ENCODE peak calls at places on chromosomes 16 and 17, in five cellular contexts. Q is CD8-positive, alpha-beta T cell; D is AG04450; N is brain microvascular endothelial cell; G is tibial artery. X is an unnamed sample.

GRCh38 chr17:66885417-66885816 is 50.5 kb downstream of the CACNG5 start:
- DNase-seq in Q (no peak), D (no peak), N (no peak), G (no peak), X (no peak)

GRCh38 chr16:53232826-53233529 is 178.2 kb downstream of the CHD9 start:
- DNase-seq in Q (no peak), D (no peak), N (no peak), G (no peak), X (no peak)

GRCh38 chr17:41957058-41957868 is 9.3 kb upstream of the CNP start:
- DNase-seq in Q (no peak), D (no peak), N (no peak), G (no peak), X (no peak)

GRCh38 chr17:16287563-16288027 is 65.7 kb downstream of the CENPV start:
- DNase-seq in Q (peak; percentile 6), D (peak; percentile 64), N (peak; percentile 79), G (no peak), X (no peak)

GRCh38 chr17:50396261-50397110 is 837 bp downstream of the LRRC59 start:
- DNase-seq in Q (no peak), D (no peak), N (peak; percentile 22), G (no peak), X (no peak)

GRCh38 chr16:82660078-82660645 is 33.4 kb downstream of the CDH13 start:
- DNase-seq in Q (peak; percentile 8), D (no peak), N (peak; percentile 72), G (no peak), X (no peak)

GRCh38 chr16:85382717-85383118 is 230.4 kb upstream of the GSE1 start:
- DNase-seq in Q (no peak), D (no peak), N (no peak), G (no peak), X (no peak)

GRCh38 chr17:57490890-57491289 is 234.6 kb downstream of the MSI2 start:
- DNase-seq in Q (no peak), D (no peak), N (no peak), G (no peak), X (no peak)

GRCh38 chr16:64951681-64952080 is 170.2 kb downstream of the CDH11 start:
- DNase-seq in Q (no peak), D (no peak), N (no peak), G (no peak), X (no peak)

GRCh38 chr17:16150251-16150859 is 65.0 kb downstream of the NCOR1 start:
- DNase-seq in Q (no peak), D (peak; percentile 26), N (peak; percentile 56), G (no peak), X (no peak)

GRCh38 chr16:700684-701584 is 4.7 kb downstream of the FBXL16 start:
- DNase-seq in Q (peak; percentile 62), D (no peak), N (no peak), G (no peak), X (no peak)

GRCh38 chr17:50539762-50540440 is 7.1 kb upstream of the SPATA20 start:
- DNase-seq in Q (no peak), D (no peak), N (no peak), G (no peak), X (peak; percentile 65)

GRCh38 chr16:52812945-52813556 is 239.6 kb downstream of the CHD9NB start:
- DNase-seq in Q (no peak), D (no peak), N (peak; percentile 79), G (no peak), X (no peak)

GRCh38 chr16:73225983-73226382 is 178.1 kb upstream of the ZFHX3 start:
- DNase-seq in Q (no peak), D (no peak), N (no peak), G (no peak), X (no peak)

GRCh38 chr16:66714659-66715307 is 18.2 kb upstream of the CMTM4 start:
- DNase-seq in Q (no peak), D (no peak), N (no peak), G (no peak), X (no peak)

GRCh38 chr16:55571191-55571897 is 4.9 kb downstream of the CAPNS2 start:
- DNase-seq in Q (no peak), D (no peak), N (no peak), G (no peak), X (no peak)

GRCh38 chr16:75257886-75258806 is 6.7 kb upstream of the BCAR1 start:
- DNase-seq in Q (no peak), D (no peak), N (no peak), G (no peak), X (no peak)

GRCh38 chr16:22912654-22913053 is 98.7 kb downstream of the HS3ST2 start:
- DNase-seq in Q (no peak), D (no peak), N (no peak), G (no peak), X (no peak)

GRCh38 chr16:4136229-4136813 is 20.1 kb upstream of the ADCY9 start:
- DNase-seq in Q (no peak), D (no peak), N (no peak), G (no peak), X (peak; percentile 74)

GRCh38 chr17:70776446-70776845 is 607.1 kb downstream of the KCNJ2 start:
- DNase-seq in Q (no peak), D (no peak), N (no peak), G (no peak), X (no peak)

GRCh38 chr16:81778861-81779539 is at the start of gene PLCG2:
- DNase-seq in Q (peak; percentile 67), D (no peak), N (peak; percentile 19), G (peak; percentile 39), X (no peak)

GRCh38 chr17:48989100-48989499 is 8.1 kb upstream of the IGF2BP1 start:
- DNase-seq in Q (no peak), D (no peak), N (no peak), G (no peak), X (no peak)

GRCh38 chr17:61443475-61443882 is 8.7 kb upstream of the TBX4 start:
- DNase-seq in Q (no peak), D (no peak), N (no peak), G (no peak), X (no peak)

GRCh38 chr17:76497979-76498885 is 3.0 kb downstream of the RHBDF2 start:
- DNase-seq in Q (no peak), D (peak; percentile 76), N (peak; percentile 84), G (peak; percentile 72), X (peak; percentile 53)

GRCh38 chr16:85330694-85331188 is 218.5 kb upstream of the CIBAR2 start:
- DNase-seq in Q (peak; percentile 23), D (peak; percentile 62), N (peak; percentile 72), G (peak; percentile 51), X (no peak)

GRCh38 chr17:29619251-29619650 is 3.5 kb downstream of the CORO6 start:
- DNase-seq in Q (no peak), D (no peak), N (no peak), G (peak; percentile 24), X (no peak)

GRCh38 chr17:29807520-29808361 is 122.3 kb downstream of the SSH2 start:
- DNase-seq in Q (peak; percentile 76), D (peak; percentile 42), N (peak; percentile 72), G (peak; percentile 64), X (no peak)

GRCh38 chr17:39094607-39095308 is 56.7 kb downstream of the PLXDC1 start:
- DNase-seq in Q (peak; percentile 57), D (no peak), N (no peak), G (no peak), X (no peak)

GRCh38 chr17:66684256-66684655 is 150.7 kb upstream of the CACNG5 start:
- DNase-seq in Q (no peak), D (no peak), N (no peak), G (no peak), X (no peak)

GRCh38 chr17:56708220-56708567 is 114.7 kb downstream of the NOG start:
- DNase-seq in Q (no peak), D (no peak), N (no peak), G (no peak), X (no peak)

GRCh38 chr16:14454391-14454790 is 175.7 kb downstream of the PARN start:
- DNase-seq in Q (no peak), D (peak; percentile 21), N (no peak), G (no peak), X (no peak)

GRCh38 chr17:50153650-50154575 is 3.4 kb upstream of the PPP1R9B start:
- DNase-seq in Q (no peak), D (no peak), N (no peak), G (peak; percentile 69), X (no peak)

GRCh38 chr17:79201536-79202227 is 127.1 kb downstream of the ENGASE start:
- DNase-seq in Q (no peak), D (no peak), N (peak; percentile 23), G (no peak), X (no peak)

GRCh38 chr16:50272687-50273381 is 6.5 kb downstream of the ADCY7 start:
- DNase-seq in Q (no peak), D (no peak), N (no peak), G (no peak), X (no peak)
- H3K27ac ChIP-seq in Q (peak overlapping the region; percentile 81), D (no peak overlapping the region), N (no peak overlapping the region), G (no peak overlapping the region), X (no peak overlapping the region)

DNA sequence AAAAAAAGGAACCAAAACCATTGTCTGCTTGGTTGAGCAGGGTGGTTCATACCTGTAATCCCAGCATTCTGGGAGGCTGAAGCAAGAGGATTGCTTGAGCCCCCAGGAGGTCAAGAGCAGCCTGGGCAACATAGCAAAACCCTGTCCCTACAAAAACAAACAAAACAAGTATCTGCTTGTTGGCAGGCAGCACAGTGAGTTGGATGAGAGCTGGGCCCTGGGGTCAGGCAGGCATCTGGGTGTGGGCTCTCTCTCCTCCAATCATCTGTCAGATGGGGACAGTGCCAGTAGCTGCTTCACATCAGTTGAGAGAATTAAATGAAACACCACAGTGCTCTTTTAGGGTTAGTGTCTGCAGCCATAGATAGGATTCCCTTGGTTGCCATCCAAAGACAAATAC is 5.8 kb downstream of the ARMC7 start:
- DNase-seq in Q (no peak), D (no peak), N (no peak), G (no peak), X (no peak)
- H3K27ac ChIP-seq in Q (no peak overlapping the region), D (no peak overlapping the region), N (no peak overlapping the region), G (no peak overlapping the region), X (no peak overlapping the region)

GRCh38 chr16:2720719-2721633 is 952 bp upstream of the PRSS27 start:
- DNase-seq in Q (peak; percentile 82), D (peak; percentile 42), N (peak; percentile 57), G (peak; percentile 70), X (no peak)
- H3K27ac ChIP-seq in Q (peak overlapping the region; percentile 40), D (no peak overlapping the region), N (no peak overlapping the region), G (peak overlapping the region; percentile 50), X (peak overlapping the region; percentile 84)

GRCh38 chr17:81187586-81188490 is 21.8 kb upstream of the AATK start:
- DNase-seq in Q (no peak), D (no peak), N (no peak), G (no peak), X (no peak)

GRCh38 chr17:81187120-81187519 is 21.1 kb upstream of the AATK start:
- DNase-seq in Q (no peak), D (no peak), N (no peak), G (no peak), X (no peak)

GRCh38 chr17:81184596-81184995 is 18.6 kb upstream of the AATK start:
- DNase-seq in Q (no peak), D (no peak), N (no peak), G (no peak), X (no peak)

GRCh38 chr17:81188491-81188840 is 22.4 kb upstream of the AATK start:
- DNase-seq in Q (no peak), D (no peak), N (no peak), G (no peak), X (no peak)

DNA sequence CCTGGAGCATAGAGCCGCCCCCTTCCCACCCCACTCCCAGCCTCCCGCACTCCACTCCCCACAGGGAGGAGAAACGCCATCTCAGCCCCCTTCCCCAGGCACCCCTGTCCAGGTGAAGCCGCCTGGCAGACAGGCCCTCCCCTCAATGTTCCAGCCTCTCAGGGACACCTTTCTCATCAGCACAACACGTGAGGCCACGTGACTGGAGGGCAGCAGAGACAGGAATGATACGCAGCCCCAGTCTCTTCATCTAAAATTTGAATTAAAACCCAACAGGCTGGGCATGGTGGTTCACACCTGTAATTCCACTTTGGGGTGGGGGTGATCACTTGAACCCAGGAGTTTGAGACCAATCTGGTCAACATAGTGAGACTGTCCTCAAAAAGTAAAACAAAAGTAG is 20.2 kb upstream of the AATK start:
- DNase-seq in Q (no peak), D (no peak), N (no peak), G (no peak), X (no peak)
- H3K27ac ChIP-seq in Q (no peak overlapping the region), D (no peak overlapping the region), N (no peak overlapping the region), G (no peak overlapping the region), X (no peak overlapping the region)